ENCODE peak calls at places on chromosomes 7 and 10, in nine cellular contexts. X is stimulated activated CD8-positive, alpha-beta memory T cell treated with anti-CD3 and anti-CD28 coated beads, Interleukin-4, amount 100 ng/mL, for 4 hours; P is occipital lobe; Y is fibroblast of lung; Z is pancreas; O is T-helper 2 cell; Q is aorta; W is HuH-7.5; D is GM12892. T is an unnamed sample.

GRCh38 chr10:64376169-64376568 is 855.0 kb downstream of the REEP3 start:
- DNase-seq in X (no peak), P (no peak), Y (no peak), Z (no peak), O (no peak), Q (no peak), W (no peak), D (no peak), T (no peak)

GRCh38 chr7:23356726-23357125 is 57.6 kb downstream of the MALSU1 start:
- DNase-seq in X (no peak), P (no peak), Y (peak), Z (no peak), O (no peak), Q (no peak), W (no peak), D (no peak), T (no peak)

GRCh38 chr7:142808802-142809583 is 38.2 kb downstream of the PRSS2 start:
- DNase-seq in X (peak), P (no peak), Y (peak), Z (no peak), O (peak), Q (no peak), W (no peak), D (peak), T (no peak)

GRCh38 chr10:17210361-17210760 is 8.9 kb upstream of the TRDMT1 start:
- DNase-seq in X (no peak), P (no peak), Y (peak), Z (no peak), O (no peak), Q (no peak), W (no peak), D (no peak), T (no peak)

GRCh38 chr7:137418841-137419240 is 75.3 kb upstream of the PTN start:
- DNase-seq in X (no peak), P (no peak), Y (no peak), Z (no peak), O (no peak), Q (no peak), W (no peak), D (no peak), T (no peak)

GRCh38 chr7:2258661-2259365 is 16.8 kb downstream of the NUDT1 start:
- DNase-seq in X (no peak), P (no peak), Y (no peak), Z (no peak), O (no peak), Q (no peak), W (no peak), D (peak), T (no peak)

GRCh38 chr7:128954830-128955797 is 17.4 kb downstream of the IRF5 start:
- DNase-seq in X (no peak), P (no peak), Y (peak), Z (no peak), O (no peak), Q (no peak), W (no peak), D (no peak), T (no peak)

GRCh38 chr7:117728858-117729257 is 144.4 kb downstream of the CTTNBP2 start:
- DNase-seq in X (no peak), P (peak), Y (no peak), Z (no peak), O (no peak), Q (no peak), W (no peak), D (no peak), T (no peak)

GRCh38 chr10:33065111-33065510 is 107.1 kb upstream of the ITGB1 start:
- DNase-seq in X (no peak), P (no peak), Y (no peak), Z (no peak), O (no peak), Q (no peak), W (no peak), D (no peak), T (no peak)

GRCh38 chr10:113663908-113664307 is at the start of gene NRAP:
- DNase-seq in X (no peak), P (no peak), Y (no peak), Z (no peak), O (no peak), Q (no peak), W (no peak), D (no peak), T (no peak)

GRCh38 chr10:85235258-85235657 is 906.9 kb downstream of the CCSER2 start:
- DNase-seq in X (no peak), P (no peak), Y (no peak), Z (no peak), O (no peak), Q (no peak), W (no peak), D (no peak), T (no peak)

GRCh38 chr7:815284-816216 is 16.7 kb upstream of the SUN1 start:
- DNase-seq in X (no peak), P (no peak), Y (peak), Z (peak), O (no peak), Q (peak), W (peak), D (no peak), T (peak)

GRCh38 chr7:74420006-74420405 is 33.7 kb upstream of the GTF2IRD1 start:
- DNase-seq in X (no peak), P (no peak), Y (no peak), Z (no peak), O (no peak), Q (peak), W (no peak), D (no peak), T (no peak)

GRCh38 chr7:18440934-18441333 is 54.6 kb upstream of the HDAC9 start:
- DNase-seq in X (no peak), P (no peak), Y (no peak), Z (no peak), O (no peak), Q (no peak), W (no peak), D (no peak), T (no peak)

T was measured in neuronal stem cell.